ENCODE peak calls at places on chromosome 10, in eight cellular contexts. P, S, B, Y, L, Q, Z and M are unnamed samples. For H3K4me1, the result is how much of the 10 kb centered on the place peaks cover.

GRCh38 chr10:91410638-91411367 is 659 bp downstream of the HECTD2 start:
- DNase-seq in P (peak), S (no peak), B (no peak), Y (no peak), L (peak), Q (no peak), Z (no peak), M (no peak)

GRCh38 chr10:79477456-79477855 is 32.0 kb upstream of the ZCCHC24 start:
- DNase-seq in P (no peak), S (no peak), B (no peak), Y (no peak), L (no peak), Q (no peak), Z (no peak), M (no peak)

GRCh38 chr10:71814923-71815411 is 36.1 kb downstream of the PSAP start:
- DNase-seq in P (no peak), S (no peak), B (no peak), Y (no peak), L (no peak), Q (peak), Z (no peak), M (no peak)

GRCh38 chr10:43869669-43870322 is 221.1 kb upstream of the ZNF32 start:
- DNase-seq in P (no peak), S (no peak), B (no peak), Y (no peak), L (no peak), Q (no peak), Z (no peak), M (no peak)

GRCh38 chr10:77620731-77621130 is 16.9 kb downstream of the KCNMA1 start:
- DNase-seq in P (no peak), S (no peak), B (no peak), Y (no peak), L (no peak), Q (no peak), Z (no peak), M (no peak)

GRCh38 chr10:79244841-79245504 is 102.3 kb upstream of the PPIF start:
- DNase-seq in P (no peak), S (peak), B (no peak), Y (no peak), L (no peak), Q (no peak), Z (no peak), M (no peak)

GRCh38 chr10:103584216-103585010 is 90.9 kb downstream of the NEURL1 start:
- DNase-seq in P (no peak), S (no peak), B (no peak), Y (no peak), L (no peak), Q (peak), Z (no peak), M (no peak)

GRCh38 chr10:78316451-78316931 is 282.8 kb downstream of the RPS24 start:
- DNase-seq in P (no peak), S (no peak), B (no peak), Y (no peak), L (no peak), Q (no peak), Z (no peak), M (no peak)

GRCh38 chr10:132478341-132479023 is 59.1 kb upstream of the INPP5A start:
- DNase-seq in P (no peak), S (no peak), B (no peak), Y (no peak), L (peak), Q (no peak), Z (no peak), M (no peak)

GRCh38 chr10:79454259-79454658 is 8.8 kb upstream of the ZCCHC24 start:
- DNase-seq in P (peak), S (no peak), B (no peak), Y (no peak), L (no peak), Q (no peak), Z (no peak), M (no peak)

GRCh38 chr10:26222563-26222962 is 6.0 kb downstream of the GAD2 start:
- DNase-seq in P (no peak), S (no peak), B (no peak), Y (no peak), L (no peak), Q (no peak), Z (no peak), M (no peak)

GRCh38 chr10:123045961-123046731 is 37.3 kb downstream of the ACADSB start:
- DNase-seq in P (no peak), S (no peak), B (no peak), Y (no peak), L (no peak), Q (no peak), Z (no peak), M (no peak)

GRCh38 chr10:95260397-95260881 is 30.4 kb downstream of the PDLIM1 start:
- DNase-seq in P (no peak), S (no peak), B (peak), Y (no peak), L (no peak), Q (no peak), Z (no peak), M (no peak)

GRCh38 chr10:102617816-102618215 is 26.5 kb upstream of the TRIM8 start:
- DNase-seq in P (no peak), S (no peak), B (no peak), Y (no peak), L (no peak), Q (no peak), Z (no peak), M (no peak)

GRCh38 chr10:75201793-75202307 is 8.7 kb upstream of the VDAC2 start:
- DNase-seq in P (no peak), S (peak), B (no peak), Y (peak), L (peak), Q (no peak), Z (no peak), M (no peak)

GRCh38 chr10:122487231-122487765 is 25.9 kb downstream of the HTRA1 start:
- DNase-seq in P (peak), S (peak), B (no peak), Y (no peak), L (no peak), Q (no peak), Z (no peak), M (no peak)

GRCh38 chr10:67256984-67257383 is 331.1 kb downstream of the LRRTM3 start:
- DNase-seq in P (no peak), S (no peak), B (no peak), Y (no peak), L (no peak), Q (no peak), Z (no peak), M (no peak)

GRCh38 chr10:121157998-121158397 is 306.8 kb downstream of the WDR11 start:
- DNase-seq in P (peak), S (peak), B (no peak), Y (peak), L (no peak), Q (no peak), Z (no peak), M (no peak)

DNA sequence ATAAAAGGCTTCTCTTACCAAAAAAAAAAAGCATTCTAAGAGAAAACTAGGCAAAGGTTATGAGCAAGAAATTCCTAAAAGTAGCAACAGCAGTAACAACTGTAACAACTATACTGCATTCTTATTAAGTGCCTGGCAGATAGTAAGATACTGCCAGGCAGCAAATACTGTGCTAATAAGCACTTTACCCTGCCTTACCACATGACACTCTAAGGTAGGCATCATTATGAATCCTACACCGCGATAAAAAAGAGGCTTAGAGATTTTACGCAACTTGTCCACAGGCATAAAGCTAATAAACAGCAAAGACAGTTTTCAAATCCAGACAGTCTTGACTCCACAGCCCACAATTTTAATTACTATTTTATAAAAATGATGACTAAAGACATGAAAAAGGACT is 83.2 kb downstream of the USP6NL start:
- DNase-seq in P (no peak), S (no peak), B (no peak), Y (no peak), L (no peak), Q (no peak), Z (no peak), M (no peak)
- H3K4me1 ChIP-seq in P (under half), S (under half), B (under half), Y (under half), L (under half), Q (under half), Z (under half), M (under half)

DNA sequence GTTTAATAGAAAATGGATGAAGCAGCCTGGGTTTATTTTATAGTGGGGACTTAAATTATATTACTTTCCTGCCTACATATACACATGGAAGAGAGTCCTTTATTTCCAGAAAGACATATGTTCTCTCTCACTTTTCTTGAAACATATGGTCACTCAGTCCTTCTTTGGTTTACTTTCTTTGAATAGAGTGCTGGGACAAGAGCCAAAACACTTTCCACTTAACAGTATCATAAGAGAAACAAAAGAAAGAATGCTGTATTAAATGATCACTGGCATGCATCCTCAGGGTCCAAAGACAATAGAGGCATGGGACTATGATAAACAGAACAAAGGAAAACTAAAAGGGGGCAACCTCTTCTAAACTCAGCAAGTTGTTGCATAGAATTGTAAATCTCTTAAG is 687.4 kb downstream of the SORCS3 start:
- DNase-seq in P (no peak), S (no peak), B (no peak), Y (no peak), L (no peak), Q (no peak), Z (no peak), M (no peak)
- TF ChIP-seq POLR2AphosphoS5 in P (no peak), S (no peak), B (no peak), Y (no peak), L (no peak), Q (no peak), Z (no peak), M (no peak)

DNA sequence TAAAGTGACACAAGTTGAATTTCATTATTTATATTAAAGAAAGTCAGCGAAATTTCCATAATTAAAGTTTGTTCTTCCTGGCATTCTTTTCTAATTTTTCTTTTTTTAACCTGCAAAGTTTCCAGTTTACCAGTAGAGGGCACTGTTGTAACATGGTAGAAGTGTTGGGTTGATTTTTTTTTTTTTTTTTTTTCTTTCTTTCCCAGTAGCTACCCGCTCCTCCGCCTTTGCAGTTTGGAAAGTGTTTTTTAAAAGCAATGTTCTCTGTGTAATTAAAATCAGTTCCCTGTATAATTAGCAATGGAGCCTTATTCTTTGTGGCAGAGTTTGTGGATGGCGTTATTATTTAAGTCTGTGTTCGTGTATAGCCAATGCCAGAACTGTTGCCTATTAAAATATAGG is 53.7 kb downstream of the TAF3 start:
- DNase-seq in P (no peak), S (no peak), B (no peak), Y (no peak), L (no peak), Q (peak), Z (peak), M (no peak)
- H3K4me3 ChIP-seq in P (no peak), S (no peak), B (peak), Y (peak), L (peak), Q (no peak), Z (no peak), M (peak)

DNA sequence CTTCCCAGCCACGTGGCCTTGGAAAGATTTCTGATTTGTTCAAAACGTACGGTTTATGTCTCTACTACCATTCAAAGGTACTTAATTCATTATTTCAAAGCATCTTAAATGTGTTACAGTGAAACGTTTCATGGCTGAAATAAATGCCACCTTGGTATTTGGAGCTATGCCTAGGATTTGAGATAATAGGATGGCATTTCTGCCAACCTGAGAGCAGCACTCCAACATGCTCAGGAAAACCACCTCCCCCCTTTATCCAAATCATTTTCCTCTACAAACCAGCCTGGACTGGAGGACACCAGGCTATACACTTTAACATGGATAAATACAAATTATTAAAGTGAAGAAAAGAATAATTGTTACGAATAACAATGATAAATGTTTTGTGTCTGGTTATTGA is 260.9 kb downstream of the ZMYND11 start:
- DNase-seq in P (no peak), S (no peak), B (no peak), Y (no peak), L (no peak), Q (no peak), Z (no peak), M (no peak)
- H3K4me1 ChIP-seq in P (under half), S (under half), B (under half), Y (under half), L (under half), Q (under half), Z (under half), M (under half)